ENCODE peak calls at places on chromosomes 5 and 9, in ten cellular contexts. O is foreskin fibroblast; X is OCI-LY7; T is psoas muscle; A is IMR-90; P is cardiac muscle cell; H is lung; C is CD8-positive, alpha-beta T cell; Y is heart right ventricle; W is left ventricle myocardium inferior. B is an unnamed sample.

GRCh38 chr9:28255174-28255573 is 681.9 kb upstream of the C9orf72 start:
- DNase-seq in O (no peak), X (no peak), T (no peak), A (no peak), P (no peak), H (no peak), C (no peak), Y (no peak), W (no peak), B (no peak)

GRCh38 chr5:171427318-171428167 is 8.1 kb downstream of the FGF18 start:
- DNase-seq in O (no peak), X (no peak), T (peak), A (no peak), P (peak), H (no peak), C (no peak), Y (peak), W (peak), B (no peak)

GRCh38 chr5:145953202-145953601 is 16.8 kb downstream of the SH3RF2 start:
- DNase-seq in O (no peak), X (no peak), T (no peak), A (no peak), P (no peak), H (no peak), C (no peak), Y (no peak), W (no peak), B (no peak)

GRCh38 chr9:133539434-133539833 is 4.9 kb downstream of the ADAMTSL2 start:
- DNase-seq in O (no peak), X (no peak), T (peak), A (no peak), P (peak), H (no peak), C (no peak), Y (peak), W (peak), B (no peak)

GRCh38 chr5:160152287-160152686 is 33.0 kb upstream of the PWWP2A start:
- DNase-seq in O (no peak), X (no peak), T (no peak), A (no peak), P (no peak), H (no peak), C (no peak), Y (no peak), W (no peak), B (no peak)

GRCh38 chr5:142688278-142688677 is 2.4 kb upstream of the FGF1 start:
- DNase-seq in O (no peak), X (no peak), T (no peak), A (no peak), P (no peak), H (no peak), C (no peak), Y (no peak), W (no peak), B (no peak)

GRCh38 chr9:108186996-108187395 is 668.8 kb downstream of the ACTL7B start:
- DNase-seq in O (peak), X (no peak), T (peak), A (peak), P (peak), H (no peak), C (no peak), Y (peak), W (peak), B (no peak)

GRCh38 chr5:31442253-31442820 is 89.6 kb downstream of the DROSHA start:
- DNase-seq in O (peak), X (no peak), T (no peak), A (peak), P (no peak), H (no peak), C (no peak), Y (no peak), W (no peak), B (no peak)

GRCh38 chr5:117945261-117945660 is 1043.1 kb downstream of the DTWD2 start:
- DNase-seq in O (peak), X (no peak), T (no peak), A (no peak), P (no peak), H (no peak), C (no peak), Y (no peak), W (no peak), B (no peak)

GRCh38 chr5:35478856-35479682 is 138.6 kb upstream of the SPEF2 start:
- DNase-seq in O (peak), X (peak), T (no peak), A (peak), P (peak), H (no peak), C (no peak), Y (no peak), W (no peak), B (peak)

GRCh38 chr5:142843029-142843905 is 73.1 kb downstream of the ARHGAP26 start:
- DNase-seq in O (no peak), X (no peak), T (peak), A (no peak), P (no peak), H (no peak), C (no peak), Y (no peak), W (peak), B (no peak)

GRCh38 chr9:32968101-32969011 is 33.1 kb downstream of the APTX start:
- DNase-seq in O (peak), X (peak), T (peak), A (peak), P (peak), H (peak), C (peak), Y (peak), W (no peak), B (no peak)

GRCh38 chr9:86601697-86602096 is 247.5 kb upstream of the TUT7 start:
- DNase-seq in O (peak), X (no peak), T (no peak), A (peak), P (no peak), H (no peak), C (no peak), Y (no peak), W (no peak), B (no peak)

GRCh38 chr5:123696948-123697347 is 185.0 kb downstream of the CSNK1G3 start:
- DNase-seq in O (peak), X (no peak), T (peak), A (peak), P (peak), H (no peak), C (no peak), Y (peak), W (peak), B (no peak)

GRCh38 chr9:95509851-95510529 is 6.8 kb downstream of the PTCH1 start:
- DNase-seq in O (peak), X (peak), T (peak), A (no peak), P (no peak), H (no peak), C (no peak), Y (no peak), W (no peak), B (no peak)

GRCh38 chr5:15489571-15490235 is 10.3 kb upstream of the FBXL7 start:
- DNase-seq in O (peak), X (no peak), T (no peak), A (no peak), P (peak), H (no peak), C (no peak), Y (no peak), W (no peak), B (no peak)

GRCh38 chr9:127778280-127779135 is at the start of gene SH2D3C:
- DNase-seq in O (no peak), X (peak), T (no peak), A (no peak), P (peak), H (no peak), C (no peak), Y (peak), W (peak), B (no peak)

GRCh38 chr5:115844321-115844817 is 2.6 kb downstream of the AP3S1 start:
- DNase-seq in O (no peak), X (peak), T (no peak), A (no peak), P (no peak), H (no peak), C (no peak), Y (peak), W (no peak), B (no peak)

GRCh38 chr5:66595877-66596790 is at the start of gene MAST4:
- DNase-seq in O (peak), X (peak), T (peak), A (peak), P (peak), H (peak), C (peak), Y (peak), W (peak), B (peak)

GRCh38 chr9:69671291-69671903 is 774 bp downstream of the APBA1 start:
- DNase-seq in O (peak), X (no peak), T (no peak), A (no peak), P (no peak), H (no peak), C (no peak), Y (peak), W (no peak), B (no peak)

GRCh38 chr5:127588368-127588767 is 60.5 kb upstream of the CTXN3 start:
- DNase-seq in O (no peak), X (no peak), T (no peak), A (no peak), P (no peak), H (no peak), C (no peak), Y (no peak), W (no peak), B (no peak)

GRCh38 chr9:125889524-125890473 is 142.6 kb downstream of the PBX3 start:
- DNase-seq in O (peak), X (no peak), T (peak), A (peak), P (peak), H (peak), C (peak), Y (peak), W (peak), B (no peak)

GRCh38 chr5:66741394-66741793 is 145.2 kb downstream of the MAST4 start:
- DNase-seq in O (no peak), X (no peak), T (no peak), A (no peak), P (no peak), H (peak), C (no peak), Y (no peak), W (no peak), B (no peak)

GRCh38 chr5:157050050-157050449 is 8.9 kb downstream of the HAVCR1 start:
- DNase-seq in O (no peak), X (no peak), T (no peak), A (no peak), P (no peak), H (no peak), C (no peak), Y (no peak), W (no peak), B (no peak)

GRCh38 chr9:86700601-86701000 is 246.7 kb downstream of the GAS1 start:
- DNase-seq in O (peak), X (no peak), T (peak), A (peak), P (peak), H (no peak), C (no peak), Y (peak), W (peak), B (no peak)

GRCh38 chr5:149237662-149238061 is 34.0 kb upstream of the AFAP1L1 start:
- DNase-seq in O (peak), X (no peak), T (no peak), A (no peak), P (no peak), H (no peak), C (no peak), Y (no peak), W (no peak), B (no peak)

GRCh38 chr5:149240354-149240998 is 31.2 kb upstream of the AFAP1L1 start:
- DNase-seq in O (no peak), X (no peak), T (no peak), A (no peak), P (no peak), H (peak), C (peak), Y (no peak), W (no peak), B (no peak)

GRCh38 chr5:149239917-149240316 is 31.7 kb upstream of the AFAP1L1 start:
- DNase-seq in O (no peak), X (no peak), T (no peak), A (no peak), P (no peak), H (no peak), C (no peak), Y (no peak), W (no peak), B (no peak)

GRCh38 chr5:149235841-149236240 is 35.8 kb upstream of the AFAP1L1 start:
- DNase-seq in O (peak), X (no peak), T (no peak), A (no peak), P (no peak), H (no peak), C (no peak), Y (peak), W (peak), B (no peak)

GRCh38 chr5:149238540-149238939 is 33.1 kb upstream of the AFAP1L1 start:
- DNase-seq in O (peak), X (no peak), T (no peak), A (no peak), P (peak), H (no peak), C (no peak), Y (no peak), W (no peak), B (no peak)
- TF ChIP-seq CTCF in O (peak), X (no peak), T (no peak), A (peak), P (peak), H (no peak), C (no peak), Y (no peak), W (peak), B (no peak)

GRCh38 chr9:92406506-92406905 is 2.1 kb upstream of the OGN start:
- DNase-seq in O (peak), X (peak), T (no peak), A (no peak), P (peak), H (peak), C (peak), Y (peak), W (no peak), B (peak)
- H3K4me3 ChIP-seq in O (no peak), X (no peak), T (no peak), A (no peak), P (no peak), H (no peak), C (peak), Y (no peak), W (peak), B (no peak)

GRCh38 chr9:136625101-136626065 is 37.3 kb upstream of the EGFL7 start:
- DNase-seq in O (peak), X (no peak), T (peak), A (peak), P (peak), H (peak), C (no peak), Y (peak), W (peak), B (no peak)
- TF ChIP-seq CTCF in O (peak), X (no peak), T (peak), A (peak), P (peak), H (peak), C (no peak), Y (peak), W (peak), B (no peak)

GRCh38 chr5:1282139-1282992 is 12.5 kb downstream of the TERT start:
- DNase-seq in O (no peak), X (no peak), T (no peak), A (no peak), P (no peak), H (no peak), C (peak), Y (peak), W (peak), B (no peak)
- H3K4me3 ChIP-seq in O (no peak), X (no peak), T (no peak), A (no peak), P (no peak), H (no peak), C (no peak), Y (no peak), W (no peak), B (no peak)

GRCh38 chr5:139843991-139844390 is 48.4 kb downstream of the PSD2 start:
- DNase-seq in O (no peak), X (no peak), T (no peak), A (no peak), P (no peak), H (no peak), C (no peak), Y (no peak), W (no peak), B (no peak)

GRCh38 chr5:139847091-139847490 is 51.5 kb downstream of the PSD2 start:
- DNase-seq in O (no peak), X (no peak), T (no peak), A (no peak), P (no peak), H (no peak), C (no peak), Y (no peak), W (no peak), B (no peak)

GRCh38 chr5:139845846-139846681 is 50.5 kb downstream of the PSD2 start:
- DNase-seq in O (no peak), X (no peak), T (no peak), A (no peak), P (no peak), H (no peak), C (no peak), Y (peak), W (no peak), B (no peak)

GRCh38 chr5:139842321-139842720 is 46.7 kb downstream of the PSD2 start:
- DNase-seq in O (no peak), X (no peak), T (no peak), A (no peak), P (no peak), H (no peak), C (no peak), Y (no peak), W (no peak), B (no peak)

GRCh38 chr5:139844472-139845145 is 49.0 kb downstream of the PSD2 start:
- DNase-seq in O (peak), X (peak), T (peak), A (peak), P (peak), H (peak), C (peak), Y (peak), W (peak), B (peak)
- TF ChIP-seq CTCF in O (peak), X (peak), T (peak), A (peak), P (peak), H (peak), C (peak), Y (peak), W (peak), B (peak)

DNA sequence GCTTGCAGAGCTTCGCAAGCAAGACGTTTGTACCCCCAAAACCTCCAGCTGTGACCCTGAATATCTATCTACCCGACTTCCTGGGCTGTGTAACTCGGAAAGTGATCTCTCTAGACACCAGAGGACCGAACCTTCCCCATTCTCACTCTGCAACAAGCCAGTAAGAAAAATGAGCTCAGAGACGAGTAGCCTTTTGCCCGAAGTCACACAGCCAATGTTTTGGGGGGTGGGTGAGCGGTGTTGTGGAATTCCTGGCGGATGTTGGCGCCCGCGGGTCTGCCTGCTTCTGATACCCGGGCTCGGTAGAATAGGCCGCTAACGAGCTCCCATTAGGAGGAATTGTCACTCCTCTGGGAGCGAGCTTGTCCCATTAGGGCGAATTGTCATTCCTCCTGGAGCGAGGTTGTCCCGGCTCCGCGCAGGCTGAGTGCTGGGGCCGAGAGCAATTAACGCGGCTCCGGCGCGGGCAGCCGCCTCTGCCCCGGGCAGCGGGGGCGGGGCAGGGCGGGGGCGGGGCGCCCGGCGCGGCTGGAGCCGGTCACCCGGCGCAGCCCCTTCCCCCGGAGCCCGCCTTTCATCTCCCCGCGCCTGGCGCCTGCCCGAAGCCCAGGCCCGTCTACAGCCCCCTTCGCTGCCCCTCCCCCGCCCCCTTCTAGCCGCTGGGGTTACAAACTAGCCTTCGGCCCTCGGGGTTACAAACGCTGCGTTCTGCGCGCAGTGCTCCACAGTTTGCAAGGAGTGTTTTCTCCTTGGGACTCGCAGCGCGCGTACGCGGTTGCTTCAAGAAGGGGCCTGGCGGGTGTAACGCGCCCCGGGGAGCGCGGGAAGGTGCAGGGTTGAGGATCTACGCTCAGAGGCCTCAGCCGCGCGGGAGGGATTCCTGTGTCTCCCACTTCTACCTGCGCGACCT is 3.5 kb upstream of the MSX2 start:
- DNase-seq in O (no peak), X (no peak), T (no peak), A (no peak), P (no peak), H (no peak), C (no peak), Y (no peak), W (no peak), B (no peak)
- H3K4me3 ChIP-seq in O (no peak), X (no peak), T (peak), A (peak), P (peak), H (no peak), C (no peak), Y (no peak), W (peak), B (no peak)

DNA sequence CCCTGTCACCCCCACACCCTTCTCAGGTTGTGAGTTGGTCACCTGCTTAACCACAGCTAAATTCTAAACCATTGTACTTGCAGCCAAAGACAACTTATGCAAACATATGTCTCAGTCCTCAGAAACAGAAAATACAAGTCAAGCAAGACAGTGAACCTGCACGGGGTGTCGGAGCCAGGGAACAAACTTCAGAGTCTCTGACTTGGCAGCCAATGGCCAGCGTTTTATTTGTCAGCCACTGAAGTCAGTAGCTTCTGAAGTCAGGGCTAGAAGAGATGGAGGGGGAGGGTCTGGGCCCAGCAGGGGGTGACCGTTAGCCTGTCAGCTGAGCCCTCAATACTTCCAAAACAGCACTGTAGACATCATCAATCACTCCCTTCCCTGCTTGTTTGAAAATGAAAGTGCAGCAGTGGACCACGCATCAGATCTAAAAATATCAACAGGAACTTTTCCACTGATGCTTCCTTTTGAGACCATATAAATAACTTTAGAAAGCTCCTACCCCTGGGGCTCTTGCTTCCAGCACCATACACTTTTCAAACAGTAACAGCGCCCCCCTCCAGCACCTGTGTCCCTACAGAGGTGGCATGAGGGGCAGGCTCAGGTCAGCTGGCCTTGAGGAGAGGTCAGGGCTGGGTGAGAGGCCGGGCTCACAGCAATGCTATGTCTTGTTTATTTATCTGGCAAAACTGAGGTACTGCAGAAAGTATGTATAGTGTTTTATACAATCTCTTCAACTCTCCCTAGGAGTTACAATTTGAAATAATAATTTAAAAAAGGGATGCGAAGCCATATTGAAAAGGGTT is 142.5 kb downstream of the ACER2 start:
- DNase-seq in O (no peak), X (no peak), T (no peak), A (peak), P (no peak), H (no peak), C (no peak), Y (no peak), W (no peak), B (no peak)
- TF ChIP-seq CTCF in O (no peak), X (no peak), T (no peak), A (no peak), P (no peak), H (no peak), C (no peak), Y (no peak), W (no peak), B (peak)

GRCh38 chr9:37650873-37651768 is at the start of gene FRMPD1:
- DNase-seq in O (peak), X (peak), T (peak), A (peak), P (peak), H (peak), C (peak), Y (peak), W (peak), B (no peak)

GRCh38 chr9:37645903-37646506 is 4.7 kb upstream of the FRMPD1 start:
- DNase-seq in O (no peak), X (no peak), T (no peak), A (no peak), P (no peak), H (no peak), C (no peak), Y (no peak), W (no peak), B (no peak)

GRCh38 chr9:37653385-37653784 is 2.6 kb downstream of the FRMPD1 start:
- DNase-seq in O (no peak), X (no peak), T (no peak), A (no peak), P (no peak), H (no peak), C (no peak), Y (no peak), W (no peak), B (no peak)

GRCh38 chr9:37650299-37650872 is 368 bp upstream of the FRMPD1 start:
- DNase-seq in O (no peak), X (no peak), T (no peak), A (no peak), P (no peak), H (no peak), C (no peak), Y (no peak), W (no peak), B (no peak)
- H3K4me3 ChIP-seq in O (no peak), X (no peak), T (peak), A (peak), P (peak), H (no peak), C (no peak), Y (no peak), W (peak), B (peak)

GRCh38 chr5:103375356-103375755 is 116.8 kb downstream of the MACIR start:
- DNase-seq in O (peak), X (no peak), T (no peak), A (peak), P (peak), H (no peak), C (no peak), Y (no peak), W (no peak), B (no peak)
- TF ChIP-seq CTCF in O (peak), X (peak), T (no peak), A (no peak), P (no peak), H (no peak), C (no peak), Y (no peak), W (no peak), B (peak)

GRCh38 chr5:139462582-139463276 is at the start of gene ECSCR:
- DNase-seq in O (no peak), X (no peak), T (no peak), A (no peak), P (peak), H (no peak), C (no peak), Y (peak), W (peak), B (no peak)
- H3K4me3 ChIP-seq in O (no peak), X (no peak), T (peak), A (no peak), P (no peak), H (peak), C (no peak), Y (peak), W (peak), B (no peak)